ENCODE peak calls at places on chromosomes 11 and 22, in eight cellular contexts. B, T, G, E, D, M, U and O are unnamed samples.

GRCh38 chr11:113649311-113649710 is 56.8 kb downstream of the TMPRSS5 start:
- DNase-seq in U (no peak), T (no peak), D (no peak), M (no peak), E (no peak), B (no peak), G (no peak), O (no peak)

GRCh38 chr11:96065379-96065778 is 141.5 kb upstream of the MTMR2 start:
- DNase-seq in G (no peak), T (peak), M (no peak), E (peak), U (no peak), B (no peak), D (no peak), O (no peak)

GRCh38 chr11:62931501-62932278 is 10.5 kb upstream of the CHRM1 start:
- DNase-seq in T (no peak), G (no peak), M (no peak), E (peak), B (no peak), U (no peak), D (no peak), O (no peak)

GRCh38 chr11:12201016-12201985 is 90.9 kb downstream of the MICAL2 start:
- DNase-seq in U (no peak), B (no peak), T (peak), G (no peak), D (no peak), E (no peak), M (no peak), O (peak)

GRCh38 chr22:46355369-46355995 is 20.0 kb downstream of the TRMU start:
- DNase-seq in T (peak), D (peak), U (peak), G (no peak), E (peak), M (peak), B (peak), O (peak)

GRCh38 chr11:66592457-66593302 is at the start of the genes CCDC87 and CCS:
- DNase-seq in D (peak), T (peak), M (peak), U (peak), E (peak), B (peak), G (peak), O (peak)

GRCh38 chr22:36965716-36966115 is 52.3 kb downstream of the CSF2RB start:
- DNase-seq in E (no peak), B (no peak), T (no peak), D (no peak), G (no peak), M (no peak), U (no peak), O (no peak)

GRCh38 chr22:23147632-23148387 is 2.5 kb downstream of the RAB36 start:
- DNase-seq in E (peak), T (peak), U (no peak), D (no peak), G (peak), M (no peak), B (no peak), O (no peak)

GRCh38 chr22:38796262-38796957 is 2.5 kb upstream of the DNAL4 start:
- DNase-seq in D (no peak), U (peak), E (no peak), T (peak), G (no peak), B (no peak), M (no peak), O (no peak)

GRCh38 chr11:46511352-46511751 is 82.5 kb downstream of the AMBRA1 start:
- DNase-seq in B (no peak), M (no peak), U (no peak), E (no peak), T (no peak), G (no peak), D (no peak), O (no peak)

GRCh38 chr11:111606986-111607385 is 4.7 kb downstream of the SIK2 start:
- DNase-seq in E (no peak), D (no peak), G (no peak), U (no peak), M (no peak), B (no peak), T (peak), O (no peak)

GRCh38 chr11:17931595-17931994 is 81.3 kb downstream of the SERGEF start:
- DNase-seq in B (no peak), M (no peak), U (no peak), G (no peak), D (no peak), E (no peak), T (no peak), O (no peak)

GRCh38 chr11:33594188-33594587 is 106.4 kb downstream of the C11orf91 start:
- DNase-seq in T (no peak), G (no peak), U (no peak), E (no peak), D (no peak), B (no peak), M (no peak), O (no peak)

GRCh38 chr22:21445437-21446127 is 21.6 kb upstream of the TMEM191C start:
- DNase-seq in M (no peak), E (no peak), D (no peak), U (no peak), B (no peak), T (no peak), G (no peak), O (no peak)

GRCh38 chr22:40289991-40290459 is 56.3 kb upstream of the ADSL start:
- DNase-seq in M (no peak), D (no peak), B (peak), T (peak), G (no peak), E (no peak), U (no peak), O (no peak)

GRCh38 chr11:29527391-29527936 is 489.4 kb downstream of the KCNA4 start:
- DNase-seq in B (no peak), M (no peak), D (no peak), G (peak), U (peak), T (peak), E (peak), O (no peak)

GRCh38 chr11:125084057-125084416 is 20.9 kb downstream of the SLC37A2 start:
- DNase-seq in G (no peak), E (no peak), D (no peak), U (no peak), B (no peak), M (no peak), T (no peak), O (no peak)

GRCh38 chr22:40463727-40464126 is 93.3 kb downstream of the SGSM3 start:
- DNase-seq in B (no peak), G (no peak), D (no peak), U (no peak), T (no peak), M (no peak), E (no peak), O (no peak)

GRCh38 chr11:60165946-60166345 is 16.9 kb downstream of the MS4A6A start:
- DNase-seq in B (no peak), U (no peak), T (no peak), E (peak), G (no peak), D (no peak), M (no peak), O (no peak)

GRCh38 chr22:38144025-38144405 is 33.5 kb upstream of the BAIAP2L2 start:
- DNase-seq in U (peak), D (no peak), M (no peak), E (peak), T (no peak), B (no peak), G (no peak), O (no peak)

GRCh38 chr22:30208631-30209603 is 37.6 kb downstream of the LIF start:
- DNase-seq in T (peak), D (no peak), G (no peak), B (no peak), M (no peak), U (peak), E (peak), O (no peak)

GRCh38 chr11:790721-791564 is 1.1 kb upstream of the CEND1 start:
- DNase-seq in E (no peak), M (no peak), T (peak), D (peak), U (no peak), B (no peak), G (no peak), O (peak)

GRCh38 chr22:48923165-48923875 is 904.4 kb downstream of the BRD1 start:
- DNase-seq in D (peak), E (no peak), M (no peak), G (no peak), T (no peak), U (no peak), B (no peak), O (peak)

GRCh38 chr11:126716456-126717083 is 284.0 kb downstream of the KIRREL3 start:
- DNase-seq in B (peak), T (peak), M (peak), U (peak), D (peak), E (peak), G (no peak), O (no peak)

GRCh38 chr22:49035818-49036457 is 791.7 kb downstream of the BRD1 start:
- DNase-seq in G (no peak), M (no peak), U (no peak), T (no peak), D (no peak), B (no peak), E (no peak), O (no peak)

GRCh38 chr11:68946416-68947090 is 34.2 kb downstream of the MRGPRD start:
- DNase-seq in G (no peak), T (peak), U (peak), B (no peak), M (no peak), E (peak), D (no peak), O (no peak)

GRCh38 chr22:35783943-35784614 is 66.4 kb downstream of the APOL5 start:
- DNase-seq in M (no peak), U (peak), G (no peak), T (peak), B (no peak), D (no peak), E (peak), O (no peak)

GRCh38 chr22:49792107-49792506 is 35.6 kb downstream of the BRD1 start:
- DNase-seq in T (no peak), G (no peak), B (no peak), D (no peak), E (no peak), M (no peak), U (no peak), O (no peak)

GRCh38 chr11:10844364-10844763 is 13.5 kb downstream of the ZBED5 start:
- DNase-seq in T (no peak), U (no peak), M (no peak), D (no peak), G (no peak), E (no peak), B (no peak), O (no peak)

GRCh38 chr11:16604784-16605439 is 133.5 kb upstream of the C11orf58 start:
- DNase-seq in M (peak), E (no peak), T (peak), B (no peak), D (no peak), G (no peak), U (peak), O (no peak)

GRCh38 chr11:106281455-106282173 is 204.2 kb downstream of the AASDHPPT start:
- DNase-seq in D (no peak), M (no peak), G (no peak), E (peak), B (no peak), U (peak), T (peak), O (no peak)

GRCh38 chr11:68470304-68470811 is 9.8 kb downstream of the PPP6R3 start:
- DNase-seq in E (no peak), G (no peak), D (no peak), B (no peak), T (no peak), U (no peak), M (no peak), O (no peak)

GRCh38 chr11:121240650-121241299 is 51.8 kb upstream of the SC5D start:
- DNase-seq in E (no peak), G (no peak), T (peak), B (no peak), U (no peak), D (no peak), M (no peak), O (no peak)